ENCODE peak calls at places on chromosomes 6 and 20, in five cellular contexts. Q is stromal cell of bone marrow, V is fibroblast of mammary gland, N is dermis blood vessel endothelial cell, T is substantia nigra. H is an unnamed sample.

GRCh38 chr20:49599746-49600113 is 31.8 kb upstream of the PTGIS start:
- DNase-seq in N (no peak), T (no peak), Q (no peak), V (no peak), H (no peak)

GRCh38 chr6:16523550-16524379 is 237.5 kb downstream of the ATXN1 start:
- DNase-seq in N (no peak), V (peak; percentile 91), Q (peak; percentile 53), T (no peak), H (no peak)

GRCh38 chr6:12233693-12234551 is 56.2 kb upstream of the EDN1 start:
- DNase-seq in V (peak; percentile 80), T (peak; percentile 9), Q (peak; percentile 64), N (peak; percentile 88), H (peak; percentile 72)

GRCh38 chr6:125714431-125715090 is 34.9 kb upstream of the HEY2 start:
- DNase-seq in Q (no peak), V (no peak), N (no peak), T (no peak), H (no peak)

GRCh38 chr6:80540700-80541099 is 434.2 kb downstream of the BCKDHB start:
- DNase-seq in Q (no peak), N (no peak), V (peak; percentile 50), T (no peak), H (no peak)

GRCh38 chr6:157518399-157519250 is 137.6 kb downstream of the ZDHHC14 start:
- DNase-seq in V (no peak), N (peak; percentile 79), T (no peak), Q (no peak), H (no peak)

GRCh38 chr6:157669747-157670216 is 153.3 kb upstream of the SNX9 start:
- DNase-seq in V (peak; percentile 72), T (peak; percentile 49), N (peak; percentile 76), Q (peak; percentile 83), H (peak; percentile 86)

GRCh38 chr6:15502451-15503345 is 160.1 kb downstream of the DTNBP1 start:
- DNase-seq in N (no peak), Q (no peak), V (no peak), T (no peak), H (no peak)

GRCh38 chr6:12585497-12585958 is 131.0 kb upstream of the PHACTR1 start:
- DNase-seq in T (no peak), V (no peak), N (peak; percentile 96), Q (no peak), H (no peak)

GRCh38 chr20:46076806-46077205 is 13.0 kb downstream of the NCOA5 start:
- DNase-seq in T (no peak), V (no peak), N (no peak), Q (no peak), H (no peak)

GRCh38 chr20:20814685-20815084 is 102.2 kb upstream of the RALGAPA2 start:
- DNase-seq in Q (no peak), T (no peak), N (no peak), V (peak; percentile 4), H (no peak)

GRCh38 chr20:53901064-53901463 is 169.3 kb downstream of the BCAS1 start:
- DNase-seq in V (peak; percentile 88), N (peak; percentile 82), Q (no peak), T (no peak), H (no peak)

GRCh38 chr6:62013719-62014118 is 272.3 kb downstream of the KHDRBS2 start:
- DNase-seq in N (no peak), Q (no peak), V (no peak), T (no peak), H (no peak)

GRCh38 chr6:154408906-154409500 is 52.4 kb upstream of the IPCEF1 start:
- DNase-seq in Q (no peak), T (peak; percentile 15), N (peak; percentile 81), V (peak; percentile 35), H (peak; percentile 43)